ENCODE peak calls at places on chromosomes 7 and 10, in eight cellular contexts. H is IMR-90, X is neural crest cell, S is B cell, D is SHP77 treated with DMSO at 0.1 percent for 48 hours, T is HT-29, E is anterior cingulate cortex, V is putamen. R is an unnamed sample.

GRCh38 chr10:121669010-121669366 is 70.7 kb upstream of the FGFR2 start:
- DNase-seq in X (no peak), V (no peak), T (no peak), D (no peak), S (no peak), E (no peak), H (no peak), R (no peak)

GRCh38 chr10:94402204-94403033 is at the start of gene TBC1D12:
- DNase-seq in V (peak), D (peak), H (peak), T (peak), S (peak), X (peak), E (peak), R (peak)

GRCh38 chr10:124936813-124937212 is 5.1 kb upstream of the ZRANB1 start:
- DNase-seq in H (no peak), D (no peak), S (no peak), E (no peak), X (no peak), T (no peak), V (no peak), R (no peak)

GRCh38 chr10:20446794-20447193 is 450.3 kb downstream of the NEBL start:
- DNase-seq in X (no peak), H (no peak), D (no peak), S (no peak), V (no peak), E (no peak), T (no peak), R (no peak)

GRCh38 chr7:157347217-157347904 is 10.6 kb downstream of the DNAJB6 start:
- DNase-seq in D (no peak), V (no peak), H (peak), E (no peak), T (no peak), S (no peak), X (no peak), R (no peak)

GRCh38 chr10:83248232-83248631 is 891.1 kb upstream of the GHITM start:
- DNase-seq in V (no peak), T (no peak), H (no peak), S (no peak), E (no peak), X (no peak), D (no peak), R (no peak)

GRCh38 chr10:114406455-114406854 is 2.2 kb upstream of the AFAP1L2 start:
- DNase-seq in D (no peak), H (no peak), S (no peak), E (no peak), V (no peak), X (no peak), T (no peak), R (no peak)

GRCh38 chr7:114405427-114405826 is 9.2 kb upstream of the FOXP2 start:
- DNase-seq in X (no peak), T (peak), S (no peak), D (peak), H (no peak), E (no peak), V (no peak), R (no peak)

GRCh38 chr7:53111061-53111460 is 75.6 kb downstream of the POM121L12 start:
- DNase-seq in S (no peak), E (no peak), X (no peak), T (no peak), V (no peak), H (no peak), D (no peak), R (no peak)

GRCh38 chr7:21355406-21355874 is 72.4 kb upstream of the SP4 start:
- DNase-seq in S (peak), E (no peak), T (no peak), X (no peak), V (no peak), H (no peak), D (no peak), R (peak)

GRCh38 chr10:78913219-78914059 is 155.3 kb upstream of the ZMIZ1 start:
- DNase-seq in H (no peak), V (peak), S (no peak), X (peak), D (no peak), E (peak), T (peak), R (peak)

GRCh38 chr7:80106498-80107113 is 28.0 kb upstream of the GNAI1 start:
- DNase-seq in V (no peak), E (no peak), S (no peak), X (no peak), D (no peak), H (no peak), T (peak), R (no peak)

GRCh38 chr10:43868952-43869351 is 220.3 kb upstream of the ZNF32 start:
- DNase-seq in H (no peak), V (no peak), E (no peak), T (no peak), X (no peak), S (no peak), D (no peak), R (no peak)

GRCh38 chr10:124700293-124701037 is 43.7 kb downstream of the FAM53B start:
- DNase-seq in V (no peak), X (no peak), D (no peak), T (no peak), H (no peak), S (peak), E (no peak), R (no peak)

GRCh38 chr10:97333601-97334369 is 744 bp downstream of the FRAT2 start:
- DNase-seq in T (peak), S (peak), E (no peak), X (peak), H (peak), D (no peak), V (no peak), R (peak)

GRCh38 chr7:99926351-99926750 is 3.1 kb downstream of the GJC3 start:
- DNase-seq in T (no peak), S (no peak), X (no peak), H (no peak), E (no peak), V (no peak), D (no peak), R (no peak)

GRCh38 chr7:387132-388022 is 97.4 kb downstream of the FOXL3 start:
- DNase-seq in T (no peak), E (no peak), V (no peak), X (no peak), H (no peak), S (no peak), D (no peak), R (no peak)

GRCh38 chr10:58517071-58517470 is 4.4 kb downstream of the BICC1 start:
- DNase-seq in S (no peak), V (no peak), H (no peak), E (no peak), T (peak), X (no peak), D (no peak), R (no peak)

GRCh38 chr10:133141963-133142350 is 18.1 kb upstream of the KNDC1 start:
- DNase-seq in X (no peak), D (no peak), H (no peak), T (no peak), S (no peak), V (no peak), E (no peak), R (no peak)

GRCh38 chr7:117322741-117323584 is at the start of gene WNT2:
- DNase-seq in S (no peak), D (no peak), H (peak), V (no peak), T (no peak), X (no peak), E (no peak), R (no peak)

GRCh38 chr7:22561356-22561755 is 61.4 kb upstream of the STEAP1B start:
- DNase-seq in V (no peak), H (peak), X (no peak), S (no peak), E (no peak), T (no peak), D (peak), R (no peak)

GRCh38 chr7:151891182-151891581 is 14.3 kb upstream of the PRKAG2 start:
- DNase-seq in X (no peak), D (no peak), S (no peak), V (no peak), H (no peak), T (no peak), E (no peak), R (no peak)

GRCh38 chr7:68936501-68936900 is 661.8 kb upstream of the AUTS2 start:
- DNase-seq in D (no peak), V (peak), S (no peak), H (no peak), T (no peak), E (no peak), X (no peak), R (no peak)

GRCh38 chr10:122116331-122116730 is 127.4 kb downstream of the TACC2 start:
- DNase-seq in H (peak), X (no peak), D (peak), T (no peak), E (no peak), S (no peak), V (no peak), R (no peak)

GRCh38 chr10:131781791-131782190 is 119.0 kb upstream of the PPP2R2D start:
- DNase-seq in D (no peak), E (no peak), X (no peak), S (no peak), T (no peak), V (no peak), H (no peak), R (no peak)

GRCh38 chr10:88952647-88953111 is at the start of gene ACTA2:
- DNase-seq in D (no peak), H (peak), E (no peak), V (no peak), S (no peak), X (no peak), T (no peak), R (no peak)

GRCh38 chr10:4673279-4674040 is 152.5 kb upstream of the AKR1E2 start:
- DNase-seq in E (no peak), X (no peak), T (no peak), H (no peak), D (no peak), V (no peak), S (no peak), R (no peak)

GRCh38 chr10:115580239-115580638 is 487.1 kb downstream of the ATRNL1 start:
- DNase-seq in S (no peak), H (no peak), T (no peak), D (no peak), E (no peak), X (no peak), V (no peak), R (no peak)

GRCh38 chr10:43754569-43755260 is 106.0 kb upstream of the ZNF32 start:
- DNase-seq in E (no peak), S (no peak), H (no peak), V (no peak), T (no peak), D (no peak), X (no peak), R (no peak)

GRCh38 chr10:511849-512191 is 177.6 kb downstream of the DIP2C start:
- DNase-seq in E (no peak), H (no peak), V (no peak), X (no peak), S (no peak), T (no peak), D (peak), R (no peak)

GRCh38 chr10:78802866-78803265 is 265.9 kb upstream of the ZMIZ1 start:
- DNase-seq in H (peak), D (no peak), V (no peak), X (no peak), S (no peak), T (no peak), E (no peak), R (no peak)

GRCh38 chr7:76051840-76052239 is 3.9 kb downstream of the MDH2 start:
- DNase-seq in D (no peak), H (peak), E (no peak), S (no peak), V (no peak), T (no peak), X (no peak), R (no peak)

GRCh38 chr10:103117247-103117646 is 75.8 kb downstream of the NT5C2 start:
- DNase-seq in E (no peak), S (no peak), T (no peak), X (no peak), D (no peak), H (no peak), V (no peak), R (no peak)

GRCh38 chr10:53209941-53210611 is 437.5 kb upstream of the MBL2 start:
- DNase-seq in S (no peak), X (no peak), E (no peak), D (no peak), V (peak), T (peak), H (peak), R (no peak)

GRCh38 chr10:60974463-60975149 is 30.6 kb upstream of the RHOBTB1 start:
- DNase-seq in T (peak), D (no peak), S (no peak), E (no peak), H (peak), V (no peak), X (no peak), R (no peak)

GRCh38 chr10:68082815-68083395 is 7.8 kb upstream of the HERC4 start:
- DNase-seq in E (no peak), X (no peak), H (peak), D (no peak), T (peak), S (no peak), V (no peak), R (no peak)

GRCh38 chr7:20896996-20897395 is 110.3 kb upstream of the SP8 start:
- DNase-seq in S (no peak), E (no peak), H (no peak), X (no peak), V (no peak), T (no peak), D (no peak), R (no peak)

GRCh38 chr10:23081891-23082290 is 13.5 kb upstream of the MSRB2 start:
- DNase-seq in V (no peak), D (no peak), X (no peak), E (no peak), T (peak), S (no peak), H (peak), R (no peak)

GRCh38 chr7:79820387-79820786 is 314.2 kb upstream of the GNAI1 start:
- DNase-seq in V (peak), S (no peak), E (peak), T (peak), H (peak), D (peak), X (peak), R (no peak)

R was measured in germinal center.